ENCODE peak calls at places on chromosomes 6 and 20, in ten cellular contexts. Q is heart left ventricle, P is progenitor cell of endocrine pancreas, Z is AG10803, G is left ventricle myocardium inferior, X is AG09309, S is right lobe of liver, U is MCF 10A, I is osteocyte, M is Calu3. J is an unnamed sample.

GRCh38 chr6:145480024-145480423 is 255.3 kb downstream of the EPM2A start:
- DNase-seq in Q (no peak), P (no peak), Z (no peak), G (no peak), X (no peak), S (no peak), U (no peak), I (no peak), M (no peak), J (no peak)

GRCh38 chr20:43389839-43390626 is 67.7 kb upstream of the SRSF6 start:
- DNase-seq in Q (no peak), P (no peak), Z (no peak), G (no peak), X (no peak), S (no peak), U (no peak), I (no peak), M (peak), J (no peak)

GRCh38 chr6:130050230-130050629 is 31.8 kb downstream of the L3MBTL3 start:
- DNase-seq in Q (no peak), P (no peak), Z (peak), G (no peak), X (peak), S (no peak), U (no peak), I (no peak), M (no peak), J (peak)

GRCh38 chr20:21234324-21234723 is 68.8 kb upstream of the XRN2 start:
- DNase-seq in Q (no peak), P (no peak), Z (no peak), G (no peak), X (no peak), S (no peak), U (no peak), I (no peak), M (no peak), J (no peak)

GRCh38 chr6:81977488-81977887 is 225.0 kb upstream of the TENT5A start:
- DNase-seq in Q (no peak), P (no peak), Z (peak), G (no peak), X (no peak), S (no peak), U (no peak), I (no peak), M (no peak), J (peak)

GRCh38 chr6:107879912-107880311 is 55.8 kb upstream of the SCML4 start:
- DNase-seq in Q (no peak), P (no peak), Z (peak), G (no peak), X (no peak), S (no peak), U (no peak), I (no peak), M (no peak), J (no peak)

GRCh38 chr20:36836591-36837329 is 39.2 kb upstream of the TLDC2 start:
- DNase-seq in Q (peak), P (no peak), Z (peak), G (no peak), X (no peak), S (peak), U (peak), I (no peak), M (peak), J (peak)

GRCh38 chr6:147285087-147285855 is 81.1 kb downstream of the STXBP5 start:
- DNase-seq in Q (no peak), P (no peak), Z (peak), G (no peak), X (peak), S (no peak), U (peak), I (no peak), M (no peak), J (peak)

GRCh38 chr6:27894839-27895762 is 17.1 kb downstream of the OR2B2 start:
- DNase-seq in Q (peak), P (no peak), Z (peak), G (no peak), X (peak), S (no peak), U (peak), I (no peak), M (peak), J (peak)

GRCh38 chr6:78513856-78514255 is 353.5 kb upstream of the IRAK1BP1 start:
- DNase-seq in Q (no peak), P (no peak), Z (no peak), G (no peak), X (no peak), S (no peak), U (peak), I (no peak), M (no peak), J (no peak)

GRCh38 chr6:56570434-56571359 is 72.0 kb downstream of the DST start:
- DNase-seq in Q (no peak), P (no peak), Z (peak), G (no peak), X (no peak), S (no peak), U (peak), I (no peak), M (no peak), J (peak)

GRCh38 chr20:9626357-9626756 is 112.0 kb downstream of the LAMP5 start:
- DNase-seq in Q (no peak), P (no peak), Z (no peak), G (no peak), X (no peak), S (no peak), U (peak), I (no peak), M (peak), J (no peak)

GRCh38 chr6:144104898-144105487 is 9.6 kb upstream of the SF3B5 start:
- DNase-seq in Q (no peak), P (no peak), Z (peak), G (no peak), X (peak), S (no peak), U (peak), I (no peak), M (peak), J (peak)

GRCh38 chr6:30319146-30319835 is 7.4 kb upstream of the TRIM39 start:
- DNase-seq in Q (no peak), P (no peak), Z (no peak), G (no peak), X (no peak), S (no peak), U (no peak), I (no peak), M (no peak), J (no peak)

GRCh38 chr20:539848-540247 is 3.7 kb downstream of the CSNK2A1 start:
- DNase-seq in Q (no peak), P (no peak), Z (peak), G (no peak), X (peak), S (no peak), U (peak), I (no peak), M (no peak), J (peak)

GRCh38 chr20:21224217-21224616 is 78.9 kb upstream of the XRN2 start:
- DNase-seq in Q (no peak), P (no peak), Z (no peak), G (no peak), X (no peak), S (no peak), U (no peak), I (no peak), M (no peak), J (no peak)

GRCh38 chr20:10447028-10447427 is 11.9 kb downstream of the SLX4IP start:
- DNase-seq in Q (no peak), P (no peak), Z (peak), G (no peak), X (peak), S (no peak), U (peak), I (no peak), M (peak), J (peak)

GRCh38 chr6:167125405-167125804 is 2.5 kb downstream of the CCR6 start:
- DNase-seq in Q (no peak), P (no peak), Z (no peak), G (no peak), X (no peak), S (no peak), U (no peak), I (no peak), M (no peak), J (no peak)

GRCh38 chr6:62285612-62286469 is at the start of gene KHDRBS2:
- DNase-seq in Q (peak), P (peak), Z (no peak), G (peak), X (no peak), S (peak), U (no peak), I (peak), M (no peak), J (no peak)

GRCh38 chr6:170086639-170087420 is 204.0 kb downstream of the DLL1 start:
- DNase-seq in Q (no peak), P (no peak), Z (no peak), G (peak), X (no peak), S (no peak), U (no peak), I (peak), M (no peak), J (no peak)

GRCh38 chr6:113457751-113458150 is 399.4 kb upstream of the MARCKS start:
- DNase-seq in Q (no peak), P (no peak), Z (no peak), G (no peak), X (no peak), S (no peak), U (no peak), I (no peak), M (no peak), J (no peak)

GRCh38 chr6:1554881-1555569 is 54.7 kb upstream of the FOXC1 start:
- DNase-seq in Q (peak), P (no peak), Z (peak), G (peak), X (no peak), S (peak), U (peak), I (peak), M (peak), J (no peak)

GRCh38 chr20:37506166-37506725 is 14.8 kb upstream of the NNAT start:
- DNase-seq in Q (no peak), P (no peak), Z (no peak), G (no peak), X (no peak), S (no peak), U (no peak), I (no peak), M (no peak), J (no peak)

GRCh38 chr6:144223686-144224085 is 61.4 kb upstream of the UTRN start:
- DNase-seq in Q (no peak), P (no peak), Z (no peak), G (no peak), X (no peak), S (no peak), U (no peak), I (no peak), M (no peak), J (no peak)

GRCh38 chr6:100376103-100376502 is 88.6 kb downstream of the SIM1 start:
- DNase-seq in Q (no peak), P (no peak), Z (no peak), G (no peak), X (no peak), S (no peak), U (no peak), I (no peak), M (no peak), J (no peak)

GRCh38 chr6:7658543-7658942 is 67.4 kb upstream of the BMP6 start:
- DNase-seq in Q (no peak), P (no peak), Z (no peak), G (no peak), X (no peak), S (no peak), U (no peak), I (no peak), M (no peak), J (no peak)

GRCh38 chr6:56949925-56950495 is 4.9 kb upstream of the BEND6 start:
- DNase-seq in Q (no peak), P (no peak), Z (no peak), G (no peak), X (no peak), S (no peak), U (no peak), I (no peak), M (no peak), J (no peak)

DNA sequence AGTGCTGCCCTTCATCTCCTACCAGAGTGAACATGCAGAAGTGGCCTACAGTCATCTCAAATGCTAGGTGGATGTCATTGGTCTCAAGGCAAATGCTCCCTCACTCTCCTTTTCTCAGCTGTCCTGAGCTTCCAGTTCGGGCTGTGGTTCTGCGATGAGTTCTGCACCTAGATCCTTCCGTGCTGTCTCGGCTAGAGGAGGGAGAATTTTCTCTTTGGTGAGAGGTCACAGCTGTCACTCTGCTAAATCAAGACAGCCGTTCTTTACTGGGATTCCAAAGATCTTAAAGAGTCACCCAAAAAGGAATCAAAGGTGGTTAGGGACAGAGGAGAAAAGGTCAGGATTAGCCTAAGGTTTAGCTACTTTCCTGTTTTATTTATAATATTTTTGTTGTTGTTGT is 2.9 kb downstream of the WRNIP1 start:
- DNase-seq in Q (no peak), P (no peak), Z (no peak), G (no peak), X (no peak), S (no peak), U (no peak), I (no peak), M (no peak), J (no peak)
- TF ChIP-seq CTCF in Q (no peak), P (no peak), Z (no peak), G (no peak), X (no peak), S (no peak), U (no peak), I (no peak), M (no peak), J (no peak)

GRCh38 chr6:109690740-109691687 is at the start of the genes AK9 and FIG4:
- DNase-seq in Q (peak), P (peak), Z (peak), G (peak), X (no peak), S (peak), U (peak), I (peak), M (peak), J (peak)
- TF ChIP-seq CTCF in Q (peak), P (peak), Z (peak), G (peak), X (peak), S (no peak), U (peak), I (peak), M (no peak), J (no peak)

GRCh38 chr20:23357767-23358562 is 4.0 kb upstream of the GZF1 start:
- DNase-seq in Q (peak), P (peak), Z (peak), G (peak), X (peak), S (peak), U (peak), I (peak), M (peak), J (peak)
- TF ChIP-seq CTCF in Q (no peak), P (peak), Z (no peak), G (no peak), X (no peak), S (no peak), U (no peak), I (no peak), M (no peak), J (peak)

GRCh38 chr6:152078804-152079203 is 271.3 kb downstream of the ESR1 start:
- DNase-seq in Q (no peak), P (no peak), Z (no peak), G (no peak), X (no peak), S (no peak), U (no peak), I (no peak), M (no peak), J (no peak)
- TF ChIP-seq CTCF in Q (no peak), P (peak), Z (no peak), G (no peak), X (no peak), S (no peak), U (no peak), I (no peak), M (no peak), J (no peak)

DNA sequence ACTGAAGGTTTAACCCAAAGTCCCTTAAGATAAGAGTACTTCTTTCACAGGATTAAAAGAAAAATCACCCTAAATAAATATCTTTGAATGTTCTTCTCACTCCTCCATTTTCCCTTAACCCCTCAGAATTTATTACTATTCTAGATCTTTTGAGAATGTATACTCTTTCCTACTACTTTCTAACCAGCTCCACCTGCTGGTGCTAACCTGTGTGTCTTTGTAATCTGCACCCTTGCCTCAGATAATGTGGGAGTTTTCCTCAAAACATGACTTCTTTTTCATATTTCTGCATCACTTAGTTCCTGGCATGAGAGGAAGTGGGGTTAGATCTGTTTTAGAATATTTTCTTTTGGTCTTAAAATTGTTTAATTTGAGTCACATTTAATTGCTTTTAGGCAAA is 394.2 kb downstream of the BMP2 start:
- DNase-seq in Q (no peak), P (no peak), Z (no peak), G (no peak), X (no peak), S (peak), U (peak), I (no peak), M (peak), J (no peak)
- TF ChIP-seq CTCF in Q (peak), P (peak), Z (peak), G (peak), X (peak), S (peak), U (peak), I (peak), M (no peak), J (no peak)

GRCh38 chr6:79949235-79949634 is 1.9 kb upstream of the ELOVL4 start:
- DNase-seq in Q (peak), P (peak), Z (peak), G (no peak), X (peak), S (no peak), U (peak), I (no peak), M (peak), J (peak)
- TF ChIP-seq CTCF in Q (peak), P (peak), Z (peak), G (peak), X (peak), S (peak), U (peak), I (peak), M (peak), J (peak)

DNA sequence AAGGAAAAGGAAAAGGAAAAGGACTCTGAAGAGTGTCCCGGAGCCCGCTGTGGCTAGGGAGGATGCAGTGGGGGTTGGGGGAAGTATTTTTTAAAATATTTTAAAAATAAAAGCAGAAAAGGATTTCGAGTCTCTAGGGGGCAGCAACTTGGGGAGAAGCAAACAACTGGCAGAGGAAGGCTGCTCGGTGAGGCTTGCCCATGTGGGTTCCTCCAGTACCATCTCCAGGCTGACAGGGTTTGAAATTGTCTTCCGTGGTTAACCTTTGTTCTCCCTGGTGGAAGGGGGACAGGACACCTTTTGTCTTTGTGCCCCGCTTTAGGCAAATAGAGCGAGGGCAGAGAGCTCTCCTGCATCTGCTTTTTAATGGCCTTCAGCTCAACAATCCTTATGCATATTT is 60.4 kb upstream of the SNX9 start:
- DNase-seq in Q (no peak), P (no peak), Z (no peak), G (no peak), X (no peak), S (no peak), U (no peak), I (no peak), M (no peak), J (no peak)
- TF ChIP-seq CTCF in Q (no peak), P (no peak), Z (peak), G (no peak), X (peak), S (no peak), U (no peak), I (peak), M (no peak), J (peak)

DNA sequence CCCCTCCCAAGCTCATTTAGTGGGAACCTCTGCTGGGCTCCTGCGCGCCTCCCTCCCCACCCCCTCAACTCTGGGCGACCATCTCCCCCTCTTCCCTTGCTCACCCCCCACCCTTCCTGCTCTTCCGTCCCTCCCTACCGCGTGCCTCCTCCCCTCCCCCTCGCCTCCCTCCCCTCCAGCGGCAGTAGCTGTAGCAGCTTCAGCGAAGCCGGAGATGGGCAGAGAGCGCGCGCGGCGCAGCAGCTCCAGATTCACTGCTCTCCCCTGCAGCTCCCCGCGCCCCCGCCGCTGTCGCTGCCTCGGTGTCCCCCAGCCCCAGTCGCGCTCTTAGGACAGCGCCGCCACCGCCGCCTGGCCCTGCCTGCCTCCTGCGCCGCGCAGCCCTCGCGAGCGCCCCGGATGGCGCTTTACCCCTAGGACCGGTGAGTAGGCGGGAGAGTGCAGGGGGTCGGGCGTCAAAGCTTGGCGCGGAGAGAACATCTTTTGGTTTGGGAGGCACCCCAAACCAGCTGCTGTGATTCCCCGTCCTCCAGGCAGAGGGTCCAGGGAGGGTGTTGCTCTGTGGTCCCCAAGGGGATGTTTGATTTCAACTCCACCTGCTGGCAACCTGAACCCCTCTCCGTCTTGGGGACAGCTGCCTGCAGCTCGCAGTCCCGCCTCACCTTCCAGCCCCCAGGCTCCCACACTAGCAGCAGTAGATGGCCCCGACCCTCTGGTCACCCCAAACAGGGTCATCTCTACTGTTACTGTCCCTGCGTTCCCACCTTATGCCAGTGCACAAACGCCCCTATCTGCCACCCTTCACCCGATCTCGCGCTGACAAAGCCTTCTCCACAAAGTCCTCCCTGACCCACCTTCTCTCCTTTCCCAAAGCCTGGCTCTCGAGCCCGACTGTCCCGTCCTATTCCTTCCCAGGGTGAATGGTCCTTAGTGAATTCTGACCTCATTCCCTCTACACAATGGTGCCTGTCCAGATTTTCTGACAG is at the start of gene FUT9:
- DNase-seq in Q (no peak), P (peak), Z (no peak), G (no peak), X (no peak), S (no peak), U (no peak), I (peak), M (peak), J (no peak)
- TF ChIP-seq CTCF in Q (no peak), P (peak), Z (no peak), G (no peak), X (no peak), S (no peak), U (no peak), I (no peak), M (no peak), J (no peak)

GRCh38 chr20:62424249-62425109 is 2.9 kb downstream of the RBBP8NL start:
- DNase-seq in Q (no peak), P (no peak), Z (no peak), G (no peak), X (no peak), S (no peak), U (no peak), I (no peak), M (no peak), J (no peak)

GRCh38 chr20:62423326-62423706 is 4.0 kb downstream of the RBBP8NL start:
- DNase-seq in Q (no peak), P (no peak), Z (no peak), G (no peak), X (no peak), S (no peak), U (no peak), I (no peak), M (no peak), J (no peak)

GRCh38 chr20:62421716-62421990 is 5.7 kb downstream of the RBBP8NL start:
- DNase-seq in Q (no peak), P (no peak), Z (no peak), G (no peak), X (no peak), S (no peak), U (no peak), I (no peak), M (no peak), J (no peak)

GRCh38 chr20:62420846-62421715 is 6.3 kb downstream of the RBBP8NL start:
- DNase-seq in Q (no peak), P (no peak), Z (no peak), G (no peak), X (no peak), S (no peak), U (no peak), I (no peak), M (no peak), J (no peak)

GRCh38 chr20:62422636-62423325 is 4.6 kb downstream of the RBBP8NL start:
- DNase-seq in Q (no peak), P (no peak), Z (no peak), G (no peak), X (no peak), S (no peak), U (no peak), I (no peak), M (no peak), J (no peak)
- TF ChIP-seq CTCF in Q (no peak), P (no peak), Z (no peak), G (no peak), X (no peak), S (no peak), U (no peak), I (no peak), M (no peak), J (no peak)